ENCODE peak calls at places on chromosomes 3 and 15, in eight cellular contexts. B is thoracic aorta, I is IMR-90, S is fibroblast of pulmonary artery, G is AG08395, Z is HT1080, M is iris pigment epithelial cell, T is cardiac fibroblast. O is an unnamed sample.

GRCh38 chr15:88794001-88794400 is 9.2 kb upstream of the ACAN start:
- DNase-seq in S (no peak), B (no peak), T (no peak), G (no peak), Z (no peak), I (no peak), M (no peak), O (no peak)

GRCh38 chr3:194745427-194746184 is 59.9 kb downstream of the FAM43A start:
- DNase-seq in S (no peak), B (no peak), T (no peak), I (no peak), Z (no peak), G (no peak), M (no peak), O (no peak)

GRCh38 chr3:47664519-47664918 is 85.9 kb upstream of the CSPG5 start:
- DNase-seq in B (no peak), Z (peak; percentile 18), G (peak; percentile 46), M (peak; percentile 4), S (peak; percentile 14), T (peak; percentile 18), I (no peak), O (no peak)

GRCh38 chr15:40336129-40337122 is 4.3 kb downstream of the CCDC9B start:
- DNase-seq in M (no peak), G (no peak), I (no peak), B (no peak), S (no peak), Z (no peak), T (no peak), O (no peak)

GRCh38 chr15:20340931-20341661 is 200.5 kb downstream of the GOLGA6L6 start:
- DNase-seq in Z (no peak), G (no peak), I (no peak), S (peak; percentile 37), T (no peak), M (peak; percentile 55), B (no peak), O (peak; percentile 16)

GRCh38 chr3:133413166-133414020 is 13.5 kb downstream of the BFSP2 start:
- DNase-seq in S (peak; percentile 50), T (peak; percentile 47), I (peak; percentile 58), G (peak; percentile 22), B (no peak), Z (peak; percentile 53), M (peak; percentile 18), O (peak; percentile 36)

GRCh38 chr15:85956515-85957275 is 123.0 kb upstream of the AGBL1 start:
- DNase-seq in Z (peak; percentile 29), S (no peak), G (no peak), I (peak; percentile 8), T (no peak), M (no peak), B (no peak), O (no peak)

GRCh38 chr15:29115093-29115991 is 154.3 kb downstream of the NSMCE3 start:
- DNase-seq in T (no peak), G (peak; percentile 22), Z (no peak), S (peak; percentile 17), B (no peak), I (no peak), M (peak; percentile 45), O (peak; percentile 9)

GRCh38 chr3:49199900-49200281 is 28.5 kb downstream of the KLHDC8B start:
- DNase-seq in M (peak; percentile 20), Z (no peak), I (no peak), B (no peak), T (peak; percentile 15), S (no peak), G (no peak), O (no peak)

GRCh38 chr3:114551770-114552526 is 258.1 kb downstream of the TIGIT start:
- DNase-seq in M (peak; percentile 81), Z (peak; percentile 96), I (peak; percentile 84), T (peak; percentile 88), S (peak; percentile 69), B (no peak), G (peak; percentile 9), O (peak; percentile 43)

GRCh38 chr15:62847900-62848489 is 194.6 kb upstream of the TPM1 start:
- DNase-seq in B (no peak), G (peak; percentile 24), T (peak; percentile 77), Z (peak; percentile 44), I (peak; percentile 54), S (peak; percentile 62), M (peak; percentile 64), O (peak; percentile 55)

GRCh38 chr3:71504250-71505036 is 79.1 kb downstream of the FOXP1 start:
- DNase-seq in B (no peak), M (peak; percentile 97), S (peak; percentile 88), G (peak; percentile 91), T (peak; percentile 97), I (peak; percentile 96), Z (peak; percentile 93), O (peak; percentile 86)

GRCh38 chr3:10641760-10642159 is 136.4 kb upstream of the ATP2B2 start:
- DNase-seq in G (no peak), I (no peak), M (no peak), Z (no peak), B (no peak), T (no peak), S (no peak), O (no peak)

GRCh38 chr3:133293397-133294107 is 106.3 kb upstream of the BFSP2 start:
- DNase-seq in B (no peak), G (no peak), T (no peak), S (no peak), M (no peak), I (no peak), Z (peak; percentile 81), O (no peak)

GRCh38 chr3:8581806-8582436 is 62.7 kb downstream of the SSUH2 start:
- DNase-seq in Z (no peak), I (peak; percentile 26), G (no peak), T (no peak), M (no peak), B (no peak), S (no peak), O (peak; percentile 17)

GRCh38 chr15:101652783-101653430 is 726 bp upstream of the TM2D3 start:
- DNase-seq in B (no peak), S (no peak), G (no peak), Z (no peak), M (peak; percentile 71), I (no peak), T (no peak), O (peak; percentile 68)

GRCh38 chr15:35557012-35557411 is 11.0 kb upstream of the DPH6 start:
- DNase-seq in G (no peak), S (no peak), Z (no peak), T (no peak), B (no peak), M (no peak), I (no peak), O (no peak)

O was measured in adipocyte.